ENCODE peak calls at places on chromosomes 3 and 15, in seven cellular contexts. S, H, Q, K, A, N and R are unnamed samples.
A peak's percentile ranks its signal among the peaks of the same experiment; 100 is the strongest.

GRCh38 chr15:31513178-31513577 is 186.5 kb downstream of the KLF13 start:
- DNase-seq in S (no peak), Q (no peak), N (no peak), A (no peak), K (no peak), H (no peak), R (no peak)

GRCh38 chr3:11455977-11456376 is 183.8 kb downstream of the ATG7 start:
- DNase-seq in Q (no peak), H (no peak), A (no peak), N (no peak), S (no peak), K (no peak), R (no peak)

GRCh38 chr3:187319699-187320302 is 28.3 kb upstream of the MASP1 start:
- DNase-seq in N (peak; percentile 29), H (peak; percentile 17), A (peak; percentile 65), S (peak; percentile 62), Q (peak; percentile 35), K (peak; percentile 72), R (peak; percentile 35)

GRCh38 chr15:49286649-49287394 is 116.8 kb downstream of the GALK2 start:
- DNase-seq in A (no peak), H (no peak), Q (no peak), N (no peak), K (no peak), S (no peak), R (no peak)

GRCh38 chr15:57861805-57862586 is 155.5 kb downstream of the POLR2M start:
- DNase-seq in Q (no peak), K (no peak), S (no peak), N (no peak), A (no peak), H (no peak), R (no peak)

GRCh38 chr3:197303452-197303851 is 5.0 kb upstream of the DLG1 start:
- DNase-seq in S (no peak), N (no peak), Q (no peak), K (no peak), A (no peak), H (no peak), R (no peak)

GRCh38 chr3:129181834-129182233 is 1.9 kb downstream of the CNBP start:
- DNase-seq in H (no peak), Q (no peak), A (no peak), N (no peak), K (no peak), S (no peak), R (no peak)

GRCh38 chr15:35486296-35486695 is 59.7 kb downstream of the DPH6 start:
- DNase-seq in N (no peak), K (no peak), A (no peak), H (no peak), Q (no peak), S (no peak), R (no peak)

GRCh38 chr15:92277776-92278175 is 115.9 kb upstream of the ST8SIA2 start:
- DNase-seq in A (peak; percentile 12), H (no peak), N (peak; percentile 50), K (no peak), Q (no peak), S (no peak), R (peak; percentile 13)

GRCh38 chr3:61417352-61417751 is 144.0 kb upstream of the PTPRG start:
- DNase-seq in N (no peak), A (no peak), S (no peak), Q (no peak), H (no peak), K (no peak), R (no peak)

GRCh38 chr15:41499109-41499851 is 5.6 kb downstream of the ITPKA start:
- DNase-seq in S (no peak), H (no peak), Q (no peak), K (no peak), A (no peak), N (peak; percentile 19), R (no peak)

GRCh38 chr15:74422723-74423442 is 10.9 kb downstream of the SEMA7A start:
- DNase-seq in S (no peak), N (no peak), H (no peak), K (peak; percentile 70), A (no peak), Q (peak; percentile 82), R (no peak)

GRCh38 chr3:40044487-40044886 is 235.1 kb downstream of the MYRIP start:
- DNase-seq in Q (no peak), H (no peak), K (no peak), S (no peak), N (no peak), A (no peak), R (no peak)

GRCh38 chr3:175940243-175940642 is 1081.1 kb downstream of the NAALADL2 start:
- DNase-seq in Q (no peak), N (no peak), S (no peak), H (no peak), K (no peak), A (no peak), R (no peak)

GRCh38 chr3:126133606-126134005 is 46.8 kb downstream of the ALDH1L1 start:
- DNase-seq in H (no peak), K (no peak), S (no peak), A (no peak), Q (no peak), N (no peak), R (no peak)

GRCh38 chr3:138070006-138070405 is 45.4 kb downstream of the DZIP1L start:
- DNase-seq in A (no peak), H (no peak), N (no peak), Q (no peak), K (no peak), S (no peak), R (no peak)

GRCh38 chr3:33006081-33006480 is 54.6 kb downstream of the CCR4 start:
- DNase-seq in K (peak; percentile 21), H (no peak), S (no peak), N (no peak), Q (no peak), A (no peak), R (no peak)

GRCh38 chr3:184337315-184337714 is at the start of gene FAM131A:
- DNase-seq in A (no peak), K (no peak), Q (no peak), N (no peak), S (no peak), H (no peak), R (no peak)

GRCh38 chr3:77773084-77773483 is 733.2 kb downstream of the ROBO2 start:
- DNase-seq in S (no peak), N (no peak), A (no peak), K (no peak), H (no peak), Q (no peak), R (no peak)

GRCh38 chr3:52770581-52771333 is at the start of gene NEK4:
- DNase-seq in N (peak; percentile 97), K (peak; percentile 72), A (peak; percentile 74), H (peak; percentile 73), Q (peak; percentile 85), S (peak; percentile 89), R (peak; percentile 70)

GRCh38 chr15:91852741-91853500 is 587 bp upstream of the SLCO3A1 start:
- DNase-seq in H (no peak), S (peak; percentile 84), Q (peak; percentile 13), A (no peak), N (peak; percentile 91), K (no peak), R (peak; percentile 60)

GRCh38 chr3:142459929-142460328 is 12.1 kb upstream of the XRN1 start:
- DNase-seq in S (no peak), Q (no peak), K (no peak), A (no peak), H (no peak), N (no peak), R (no peak)

GRCh38 chr3:197490098-197490497 is 65.7 kb downstream of the BDH1 start:
- DNase-seq in N (no peak), A (no peak), H (no peak), S (no peak), Q (peak; percentile 38), K (no peak), R (no peak)

GRCh38 chr3:194308635-194309213 is 42.4 kb downstream of the CPN2 start:
- DNase-seq in S (no peak), K (no peak), N (no peak), Q (no peak), H (peak; percentile 40), A (no peak), R (no peak)

DNA sequence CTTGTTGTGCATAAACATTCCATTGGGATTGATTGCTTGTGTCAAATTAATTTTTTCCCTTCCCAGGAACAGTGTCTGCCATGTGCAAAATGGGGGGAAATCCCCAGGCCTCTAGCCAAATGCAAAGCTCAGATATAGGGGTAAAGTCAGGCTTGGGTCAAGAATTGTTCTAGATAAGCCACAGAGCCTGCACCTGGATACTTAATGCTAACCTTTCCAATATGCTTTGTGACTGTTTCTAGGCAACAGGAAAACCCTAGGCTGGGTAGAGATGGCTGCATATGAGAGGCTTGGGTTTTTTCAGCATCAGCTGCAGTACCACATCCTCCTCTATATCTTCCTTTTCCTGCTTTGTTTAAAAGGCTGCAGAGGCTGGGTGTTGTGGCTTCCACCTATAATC is 61.9 kb upstream of the ROPN1 start:
- DNase-seq in N (no peak), H (no peak), K (no peak), A (no peak), S (no peak), Q (no peak), R (no peak)
- TF ChIP-seq JUND in N (no peak), H (no peak), K (no peak), A (no peak), S (no peak), Q (no peak), R (no peak)

GRCh38 chr3:59046839-59047238 is 3.0 kb downstream of the CFAP20DC start:
- DNase-seq in S (no peak), Q (no peak), N (no peak), K (no peak), A (no peak), H (no peak), R (no peak)
- TF ChIP-seq JUND in S (no peak), Q (no peak), N (no peak), K (no peak), A (no peak), H (no peak), R (no peak)

DNA sequence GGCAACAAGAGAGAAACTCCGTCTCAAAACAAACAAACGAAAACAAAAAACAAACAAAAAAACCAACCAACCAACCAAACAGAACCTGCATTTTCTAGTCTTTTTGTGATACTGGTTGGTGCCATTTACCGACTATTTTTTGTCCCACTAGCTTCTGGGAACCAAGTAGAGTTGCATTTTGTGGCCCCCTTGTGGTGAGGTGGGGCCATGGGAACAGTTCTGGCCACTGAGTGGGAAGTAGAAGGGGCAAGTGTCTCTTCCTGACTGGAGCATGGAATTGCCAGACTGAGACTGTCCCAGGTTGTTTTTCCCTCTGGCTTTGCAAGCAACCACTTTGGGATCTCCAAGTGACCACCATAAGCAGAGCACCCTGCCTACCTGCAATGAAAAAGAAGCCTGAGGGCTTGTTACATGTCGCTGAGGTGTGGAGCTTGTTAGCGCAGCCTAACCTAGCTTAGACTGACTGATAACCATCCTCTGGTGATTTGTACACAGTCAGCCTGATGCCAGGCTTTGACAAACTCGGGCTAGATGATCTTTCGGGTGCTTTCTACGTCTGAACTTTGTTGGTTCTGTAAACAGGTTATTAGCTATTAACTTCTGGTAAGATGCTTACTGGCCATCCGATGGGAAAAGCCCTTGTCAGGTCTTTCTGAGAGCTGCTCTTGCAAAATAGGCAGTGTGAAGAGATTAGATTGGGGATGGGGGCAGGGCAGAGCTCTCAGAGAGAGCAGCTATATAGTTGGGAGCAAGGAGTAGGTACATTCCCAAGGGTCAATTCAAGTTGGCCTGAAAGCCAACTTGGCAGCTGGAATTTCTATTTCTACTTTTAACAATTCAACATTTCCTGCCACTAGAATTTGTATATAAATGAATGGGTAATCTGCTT is 172.2 kb downstream of the SSR3 start:
- DNase-seq in N (no peak), K (no peak), A (peak; percentile 23), Q (peak; percentile 24), H (no peak), S (peak; percentile 61), R (peak; percentile 42)
- TF ChIP-seq JUND in N (no peak), K (no peak), A (no peak), Q (no peak), H (no peak), S (no peak), R (no peak)

GRCh38 chr15:70201376-70201775 is 103.7 kb upstream of the TLE3 start:
- DNase-seq in A (no peak), N (no peak), K (no peak), S (no peak), H (no peak), Q (no peak), R (peak; percentile 41)
- TF ChIP-seq JUND in A (no peak), N (no peak), K (no peak), S (no peak), H (no peak), Q (no peak), R (no peak)